ENCODE peak calls at places on chromosomes 11 and 22, in five cellular contexts. L is AG04450, I is body of pancreas, U is PC-3, T is cardiac muscle cell. E is an unnamed sample.

GRCh38 chr22:47259990-47260389 is 497.5 kb downstream of the TBC1D22A start:
- DNase-seq in L (no peak), I (no peak), U (peak; percentile 10), T (no peak), E (no peak)

GRCh38 chr11:46260161-46260560 is 17.3 kb upstream of the CREB3L1 start:
- DNase-seq in L (no peak), I (no peak), U (no peak), T (no peak), E (no peak)

GRCh38 chr11:65625628-65626342 is 10.2 kb downstream of the PCNX3 start:
- DNase-seq in L (no peak), I (peak; percentile 60), U (no peak), T (peak; percentile 64), E (peak; percentile 76)

GRCh38 chr22:18101536-18101935 is 9.1 kb upstream of the TUBA8 start:
- DNase-seq in L (no peak), I (no peak), U (no peak), T (no peak), E (no peak)

GRCh38 chr22:43270314-43270908 is 72.8 kb downstream of the SCUBE1 start:
- DNase-seq in L (no peak), I (no peak), U (peak; percentile 14), T (no peak), E (no peak)

GRCh38 chr22:32203181-32204105 is 1.4 kb downstream of the RFPL2 start:
- DNase-seq in L (no peak), I (no peak), U (no peak), T (no peak), E (no peak)

GRCh38 chr11:122024278-122024677 is 91.7 kb downstream of the BLID start:
- DNase-seq in L (no peak), I (no peak), U (peak; percentile 24), T (no peak), E (no peak)

GRCh38 chr11:70527046-70527395 is 128.7 kb downstream of the CTTN start:
- DNase-seq in L (no peak), I (no peak), U (no peak), T (peak; percentile 56), E (no peak)

GRCh38 chr11:113778111-113778910 is 1.3 kb upstream of the CLDN25 start:
- DNase-seq in L (no peak), I (peak; percentile 78), U (peak; percentile 84), T (peak; percentile 19), E (peak; percentile 51)

GRCh38 chr22:27391092-27391770 is 410.3 kb downstream of the MN1 start:
- DNase-seq in L (no peak), I (peak; percentile 40), U (no peak), T (peak; percentile 20), E (no peak)

GRCh38 chr22:35018995-35019394 is 47.0 kb upstream of the ISX start:
- DNase-seq in L (no peak), I (no peak), U (no peak), T (no peak), E (no peak)

GRCh38 chr11:39745401-39745800 is 1714.1 kb downstream of the LRRC4C start:
- DNase-seq in L (no peak), I (no peak), U (peak; percentile 55), T (no peak), E (no peak)

GRCh38 chr11:73453562-73453961 is 77.4 kb downstream of the RELT start:
- DNase-seq in L (no peak), I (no peak), U (no peak), T (no peak), E (no peak)

GRCh38 chr11:64337538-64338249 is 2.3 kb upstream of the CCDC88B start:
- DNase-seq in L (no peak), I (no peak), U (no peak), T (no peak), E (no peak)

GRCh38 chr22:45831394-45831793 is 145.6 kb downstream of the WNT7B start:
- DNase-seq in L (no peak), I (no peak), U (peak; percentile 62), T (no peak), E (no peak)
- H3K27ac ChIP-seq in L (no peak overlapping the region), I (no peak overlapping the region), U (peak overlapping the region; percentile 79), T (no peak overlapping the region), E (no peak overlapping the region)

GRCh38 chr11:44600739-44601416 is 35.4 kb downstream of the CD82 start:
- DNase-seq in L (no peak), I (no peak), U (no peak), T (no peak), E (no peak)

GRCh38 chr11:44601471-44602370 is 36.3 kb downstream of the CD82 start:
- DNase-seq in L (no peak), I (no peak), U (no peak), T (no peak), E (no peak)

GRCh38 chr11:44604171-44604581 is 38.7 kb downstream of the CD82 start:
- DNase-seq in L (no peak), I (peak; percentile 67), U (peak; percentile 21), T (no peak), E (no peak)

GRCh38 chr11:44605068-44605708 is 39.7 kb downstream of the CD82 start:
- DNase-seq in L (no peak), I (no peak), U (no peak), T (no peak), E (no peak)

DNA sequence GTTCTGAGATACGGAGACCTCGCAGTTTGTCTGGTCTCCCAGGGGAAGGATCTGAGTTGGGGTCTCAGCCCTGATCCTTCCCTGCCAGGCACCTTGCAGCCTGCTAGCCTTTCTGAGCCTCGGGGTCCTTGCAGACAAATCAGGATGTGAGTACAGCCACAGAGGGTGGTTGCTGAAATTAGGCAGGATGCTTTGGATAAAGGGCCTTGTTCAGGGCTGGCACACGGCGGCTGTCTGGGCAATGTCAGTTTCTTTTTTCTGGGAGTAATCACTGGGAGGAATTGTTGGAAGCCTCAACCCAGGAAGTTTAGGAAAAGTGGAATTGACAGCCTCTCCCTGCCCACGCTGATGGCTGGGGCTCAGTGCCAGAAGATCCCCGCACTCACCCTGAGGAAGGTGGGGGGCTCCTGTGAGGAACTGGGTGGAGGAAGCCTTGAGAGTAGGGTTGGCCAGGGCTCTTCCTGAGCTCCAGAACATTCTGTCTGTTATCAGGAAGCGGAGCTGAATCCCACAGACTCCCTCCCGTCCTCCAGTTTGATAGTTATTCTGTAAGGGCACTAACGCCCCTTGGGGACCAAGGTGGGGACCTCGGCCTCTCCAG is 37.4 kb downstream of the CD82 start:
- DNase-seq in L (no peak), I (no peak), U (no peak), T (no peak), E (no peak)
- H3K27ac ChIP-seq in L (no peak overlapping the region), I (no peak overlapping the region), U (no peak overlapping the region), T (no peak overlapping the region), E (peak overlapping the region; percentile 60)

GRCh38 chr11:134041349-134041748 is 27.5 kb upstream of the JAM3 start:
- DNase-seq in L (no peak), I (no peak), U (no peak), T (no peak), E (no peak)
- H3K27ac ChIP-seq in L (peak overlapping the region; percentile 39), I (no peak overlapping the region), U (no peak overlapping the region), T (peak overlapping the region; percentile 20), E (peak overlapping the region; percentile 28)

GRCh38 chr11:4891996-4892640 is 10.4 kb downstream of the OR51T1 start:
- DNase-seq in L (peak; percentile 77), I (no peak), U (peak; percentile 80), T (no peak), E (no peak)
- H3K27ac ChIP-seq in L (no peak overlapping the region), I (no peak overlapping the region), U (no peak overlapping the region), T (no peak overlapping the region), E (no peak overlapping the region)

GRCh38 chr22:23219317-23219716 is 39.0 kb downstream of the BCR start:
- DNase-seq in L (no peak), I (no peak), U (no peak), T (no peak), E (no peak)

GRCh38 chr22:23219787-23220484 is 39.6 kb downstream of the BCR start:
- DNase-seq in L (no peak), I (no peak), U (peak; percentile 27), T (no peak), E (peak; percentile 51)

GRCh38 chr22:23221351-23221804 is 41.1 kb downstream of the BCR start:
- DNase-seq in L (no peak), I (no peak), U (no peak), T (no peak), E (no peak)

GRCh38 chr22:23222033-23222840 is 41.9 kb downstream of the BCR start:
- DNase-seq in L (no peak), I (no peak), U (no peak), T (no peak), E (no peak)

DNA sequence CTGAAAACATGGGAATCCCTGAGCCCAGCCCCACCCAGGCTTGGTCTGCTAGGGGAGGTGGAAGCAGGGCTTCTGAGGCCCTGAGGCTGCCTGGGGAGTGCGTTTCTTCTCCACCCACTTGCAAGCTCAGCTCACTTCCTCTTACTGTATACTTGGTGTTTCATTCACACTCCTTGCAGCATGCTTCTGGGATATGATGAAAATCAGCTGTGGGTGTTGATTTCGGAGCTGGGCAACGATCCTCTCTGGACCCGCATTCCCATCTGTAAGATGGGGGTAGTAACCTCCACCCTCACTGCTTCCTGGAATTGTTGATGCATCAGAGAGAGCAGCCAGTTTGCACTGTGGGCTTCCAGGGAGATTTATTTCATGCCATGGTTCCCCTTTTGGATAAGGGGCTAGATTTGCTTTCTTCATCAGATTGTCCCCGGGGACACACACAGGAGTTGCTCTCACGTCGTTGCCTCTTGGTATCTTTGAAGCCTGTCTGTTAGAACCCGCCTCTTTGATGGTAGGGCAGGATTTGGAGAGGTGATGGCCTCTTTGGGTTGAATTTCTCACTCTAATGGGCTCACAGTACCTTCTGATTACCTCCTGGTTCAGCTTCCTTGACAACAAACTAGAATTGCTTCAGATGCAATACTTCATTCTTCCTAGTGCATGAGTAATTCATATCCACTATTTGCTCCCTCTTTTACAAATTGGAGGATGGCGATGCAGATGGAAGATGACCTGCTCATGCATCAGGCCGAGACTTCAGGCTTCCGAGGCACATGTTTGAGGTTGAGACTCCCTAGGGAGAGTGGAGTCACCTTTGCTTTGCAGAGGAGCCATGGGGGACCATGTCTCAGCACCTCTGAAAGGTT is 40.4 kb downstream of the BCR start:
- DNase-seq in L (no peak), I (no peak), U (no peak), T (no peak), E (no peak)
- H3K27ac ChIP-seq in L (no peak overlapping the region), I (no peak overlapping the region), U (no peak overlapping the region), T (peak overlapping the region; percentile 76), E (peak overlapping the region; percentile 12)

DNA sequence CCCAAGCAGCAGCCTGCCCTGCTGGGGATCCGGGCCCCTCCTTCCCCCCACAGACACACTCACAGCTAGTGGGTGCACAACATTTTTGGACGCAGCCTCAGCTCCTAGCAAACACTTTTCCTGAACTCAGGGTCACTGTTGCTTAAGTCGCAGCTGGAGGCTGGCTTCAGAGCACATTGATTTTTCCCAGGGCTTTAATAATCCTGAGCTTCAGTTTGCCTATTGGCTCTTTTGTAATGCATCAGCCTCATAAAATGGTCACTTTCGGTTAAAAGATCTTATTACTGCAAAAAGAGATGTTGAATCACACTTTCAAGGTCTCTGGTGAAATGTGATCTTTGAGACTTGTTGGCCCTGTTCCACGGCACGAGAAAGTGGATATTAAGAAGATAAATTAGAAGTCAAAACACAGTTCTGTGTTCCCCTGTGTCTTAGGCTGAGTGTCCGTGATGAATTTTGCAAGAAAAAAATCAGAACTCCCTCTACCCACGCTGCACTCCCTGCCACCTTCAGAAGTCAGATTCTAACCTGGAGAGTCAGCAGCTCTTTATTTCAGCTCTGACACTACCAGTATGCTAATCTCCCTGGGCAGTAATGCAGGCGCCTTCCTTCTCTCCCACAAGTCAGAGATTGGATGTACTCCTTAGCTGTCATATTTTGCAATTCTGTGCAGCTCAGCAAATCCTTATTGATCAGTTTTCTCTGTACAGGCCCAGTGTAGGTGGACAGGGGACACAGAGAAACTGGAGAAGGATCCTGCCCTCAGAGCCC is 158.2 kb upstream of the E2F8 start:
- DNase-seq in L (peak; percentile 81), I (peak; percentile 72), U (peak; percentile 88), T (no peak), E (peak; percentile 33)
- H3K27ac ChIP-seq in L (peak overlapping the region; percentile 65), I (no peak overlapping the region), U (peak overlapping the region; percentile 61), T (no peak overlapping the region), E (no peak overlapping the region)

E was measured in stomach.